ENCODE peak calls at places on chromosomes 11 and 22, in nine cellular contexts. U, N, G, C, D, F, E, Q and X are unnamed samples.

GRCh38 chr22:43247546-43248260 is 60.8 kb upstream of the TTLL12 start:
- DNase-seq in G (no peak), Q (no peak), U (peak; percentile 72), E (no peak), N (no peak), F (no peak), C (no peak), D (no peak), X (no peak)

GRCh38 chr11:11978792-11979486 is 29.5 kb downstream of the DKK3 start:
- DNase-seq in N (no peak), G (peak; percentile 84), F (no peak), E (no peak), C (no peak), U (peak; percentile 31), D (peak; percentile 94), Q (no peak), X (peak; percentile 86)

GRCh38 chr11:126732981-126733380 is 267.6 kb downstream of the KIRREL3 start:
- DNase-seq in U (no peak), E (peak; percentile 11), F (no peak), Q (peak; percentile 63), G (no peak), C (no peak), D (no peak), N (no peak), X (no peak)

GRCh38 chr11:14095882-14096281 is 133.4 kb downstream of the SPON1 start:
- DNase-seq in E (no peak), Q (no peak), D (no peak), G (no peak), U (no peak), C (no peak), F (no peak), N (no peak), X (no peak)

GRCh38 chr22:50612168-50612714 is 11.6 kb downstream of the MAPK8IP2 start:
- DNase-seq in U (no peak), G (no peak), F (no peak), Q (no peak), D (no peak), C (no peak), N (no peak), E (no peak), X (no peak)

GRCh38 chr22:28801845-28802594 is 1.7 kb upstream of the XBP1 start:
- DNase-seq in Q (peak; percentile 52), D (no peak), F (no peak), E (no peak), N (peak; percentile 64), U (peak; percentile 62), C (peak; percentile 54), G (no peak), X (no peak)

GRCh38 chr22:32830473-32830872 is 29.0 kb downstream of the TIMP3 start:
- DNase-seq in U (peak; percentile 70), N (peak; percentile 71), F (peak; percentile 62), E (no peak), D (peak; percentile 74), G (no peak), Q (no peak), C (no peak), X (no peak)

GRCh38 chr22:42131562-42131961 is 952 bp upstream of the CYP2D6 start:
- DNase-seq in N (no peak), C (no peak), D (no peak), E (no peak), U (no peak), F (no peak), Q (no peak), G (no peak), X (no peak)

GRCh38 chr22:38700271-38700788 is 413 bp downstream of the JOSD1 start:
- DNase-seq in D (peak; percentile 83), Q (no peak), U (peak; percentile 68), E (no peak), N (peak; percentile 85), C (no peak), G (peak; percentile 49), F (peak; percentile 89), X (no peak)

GRCh38 chr11:128451651-128452470 is 135.5 kb downstream of the ETS1 start:
- DNase-seq in D (peak; percentile 81), C (no peak), F (peak; percentile 36), U (peak; percentile 95), E (no peak), G (peak; percentile 80), Q (no peak), N (peak; percentile 55), X (peak; percentile 41)

GRCh38 chr22:17418890-17419324 is 49.6 kb downstream of the CECR2 start:
- DNase-seq in N (no peak), G (no peak), F (peak; percentile 9), Q (no peak), C (no peak), D (no peak), E (no peak), U (no peak), X (no peak)

GRCh38 chr11:60511393-60511792 is 3.8 kb upstream of the MS4A13 start:
- DNase-seq in F (no peak), U (no peak), C (no peak), N (no peak), D (no peak), G (no peak), E (no peak), Q (no peak), X (no peak)

GRCh38 chr11:133911169-133911568 is 45.6 kb downstream of the IGSF9B start:
- DNase-seq in Q (no peak), U (no peak), E (no peak), D (no peak), N (no peak), F (no peak), G (no peak), C (no peak), X (no peak)

GRCh38 chr11:12005476-12005875 is 3.0 kb downstream of the DKK3 start:
- DNase-seq in N (no peak), Q (no peak), C (no peak), D (no peak), F (no peak), U (no peak), E (no peak), G (peak; percentile 72), X (peak; percentile 39)

GRCh38 chr11:64313491-64314145 is 3.7 kb downstream of the TRMT112 start:
- DNase-seq in N (no peak), Q (no peak), U (no peak), F (no peak), E (no peak), G (peak; percentile 77), D (peak; percentile 88), C (no peak), X (no peak)

GRCh38 chr22:39453765-39454378 is 2.9 kb upstream of the MGAT3 start:
- DNase-seq in F (peak; percentile 75), C (no peak), U (no peak), D (no peak), G (no peak), N (no peak), E (no peak), Q (no peak), X (no peak)

GRCh38 chr11:101401245-101401644 is 182.6 kb downstream of the TRPC6 start:
- DNase-seq in C (no peak), U (no peak), F (no peak), D (no peak), Q (no peak), E (no peak), G (no peak), N (no peak), X (no peak)

GRCh38 chr22:23529166-23530103 is 50.7 kb downstream of the IGLL1 start:
- DNase-seq in E (no peak), Q (no peak), N (no peak), C (no peak), G (no peak), D (peak; percentile 55), U (peak; percentile 47), F (no peak), X (no peak)

GRCh38 chr11:33889821-33890378 is 2.0 kb downstream of the LMO2 start:
- DNase-seq in U (no peak), D (no peak), E (no peak), Q (no peak), C (no peak), G (no peak), F (no peak), N (no peak), X (no peak)
- H3K4me3 ChIP-seq in U (no peak overlapping the region), D (no peak overlapping the region), E (no peak overlapping the region), Q (no peak overlapping the region), C (no peak overlapping the region), G (no peak overlapping the region), F (no peak overlapping the region), N (no peak overlapping the region), X (no peak overlapping the region)

GRCh38 chr22:46066691-46067090 is 83.6 kb upstream of the PPARA start:
- DNase-seq in Q (no peak), G (peak; percentile 70), E (no peak), N (peak; percentile 10), F (no peak), U (no peak), D (peak; percentile 63), C (no peak), X (no peak)

GRCh38 chr22:46064236-46064965 is 85.9 kb upstream of the PPARA start:
- DNase-seq in F (no peak), N (peak; percentile 14), U (no peak), G (peak; percentile 61), D (peak; percentile 63), C (no peak), Q (no peak), E (no peak), X (no peak)

GRCh38 chr22:46063861-46064235 is 86.5 kb upstream of the PPARA start:
- DNase-seq in C (no peak), U (no peak), G (no peak), N (peak; percentile 12), D (peak; percentile 66), E (no peak), F (no peak), Q (no peak), X (no peak)

GRCh38 chr22:46065733-46066454 is 84.4 kb upstream of the PPARA start:
- DNase-seq in F (no peak), U (no peak), G (peak; percentile 59), C (no peak), Q (no peak), E (no peak), D (no peak), N (no peak), X (no peak)

GRCh38 chr22:46064966-46065666 is 85.2 kb upstream of the PPARA start:
- DNase-seq in D (peak; percentile 69), F (no peak), U (no peak), G (peak; percentile 71), C (no peak), E (no peak), N (peak; percentile 14), Q (no peak), X (no peak)
- H3K4me3 ChIP-seq in D (peak overlapping the region; percentile 14), F (no peak overlapping the region), U (no peak overlapping the region), G (peak overlapping the region; percentile 52), C (no peak overlapping the region), E (no peak overlapping the region), N (no peak overlapping the region), Q (no peak overlapping the region), X (no peak overlapping the region)

DNA sequence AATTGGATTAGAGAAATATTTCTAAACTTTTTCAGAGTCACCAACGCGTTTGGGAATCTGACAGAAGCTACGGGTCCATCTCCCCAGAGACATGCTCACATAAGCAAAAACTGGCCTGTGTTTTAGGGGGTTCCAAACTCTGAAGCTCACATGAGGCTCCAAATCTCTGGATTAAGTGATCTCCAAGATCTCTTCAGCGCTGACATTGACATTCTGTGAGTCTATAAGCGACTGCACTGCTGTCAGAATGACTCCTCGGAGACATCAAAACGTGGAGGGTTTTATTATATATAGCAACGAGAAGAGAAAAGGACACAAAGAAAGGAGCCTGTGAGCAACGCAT is 642 bp upstream of the SIK2 start:
- DNase-seq in U (no peak), F (no peak), E (no peak), D (no peak), C (no peak), G (no peak), N (no peak), Q (no peak), X (no peak)
- H3K4me3 ChIP-seq in U (peak overlapping the region; percentile 1), F (peak overlapping the region; percentile 28), E (peak overlapping the region; percentile 46), D (peak overlapping the region; percentile 86), C (peak overlapping the region; percentile 66), G (peak overlapping the region; percentile 58), N (peak overlapping the region; percentile 87), Q (peak overlapping the region; percentile 56), X (peak overlapping the region; percentile 46)

GRCh38 chr22:44325718-44326548 is 13.2 kb upstream of the SHISAL1 start:
- DNase-seq in Q (no peak), U (no peak), F (peak; percentile 38), N (no peak), C (no peak), G (peak; percentile 78), E (no peak), D (no peak), X (no peak)
- H3K4me3 ChIP-seq in Q (no peak overlapping the region), U (peak overlapping the region; percentile 13), F (peak overlapping the region; percentile 24), N (peak overlapping the region; percentile 46), C (no peak overlapping the region), G (peak overlapping the region; percentile 74), E (no peak overlapping the region), D (peak overlapping the region; percentile 54), X (peak overlapping the region; percentile 63)